ENCODE peak calls at places on chromosomes 11 and 22, in four cellular contexts. C, X, S and H are unnamed samples.
A peak's percentile ranks its signal among the peaks of the same experiment; 100 is the strongest.

GRCh38 chr22:38881464-38881871 is 9.5 kb upstream of the CBX6 start:
- DNase-seq in C (no peak), X (no peak), S (peak; percentile 93), H (peak; percentile 67)

GRCh38 chr11:47179655-47179991 is 2.9 kb upstream of the ARFGAP2 start:
- DNase-seq in C (peak; percentile 56), X (peak; percentile 53), S (peak; percentile 44), H (no peak)

GRCh38 chr22:33515733-33516297 is 404.5 kb downstream of the LARGE1 start:
- DNase-seq in C (no peak), X (no peak), S (no peak), H (no peak)

GRCh38 chr11:19872526-19873135 is 160.0 kb downstream of the NAV2 start:
- DNase-seq in C (no peak), X (peak; percentile 24), S (no peak), H (no peak)

GRCh38 chr11:77026743-77027142 is 7.5 kb upstream of the B3GNT6 start:
- DNase-seq in C (no peak), X (no peak), S (no peak), H (no peak)

GRCh38 chr11:126034026-126034822 is 28.4 kb downstream of the CDON start:
- DNase-seq in C (no peak), X (no peak), S (peak; percentile 1), H (no peak)

GRCh38 chr11:15905334-15905733 is 451.0 kb downstream of the SOX6 start:
- DNase-seq in C (no peak), X (no peak), S (no peak), H (no peak)

GRCh38 chr11:69534166-69534530 is 52.7 kb downstream of the LINC01488 start:
- DNase-seq in C (no peak), X (no peak), S (no peak), H (no peak)

GRCh38 chr11:118915941-118916841 is 9.5 kb downstream of the BCL9L start:
- DNase-seq in C (no peak), X (no peak), S (no peak), H (no peak)

GRCh38 chr22:31340360-31340759 is 5.8 kb downstream of the PATZ1 start:
- DNase-seq in C (no peak), X (no peak), S (no peak), H (no peak)

GRCh38 chr11:18352581-18352980 is 30.2 kb downstream of the GTF2H1 start:
- DNase-seq in C (no peak), X (peak; percentile 37), S (peak; percentile 34), H (no peak)

GRCh38 chr11:62402226-62402625 is 16.6 kb upstream of the SCGB1A1 start:
- DNase-seq in C (peak; percentile 42), X (no peak), S (peak; percentile 45), H (no peak)

GRCh38 chr11:91248199-91248807 is 976.3 kb upstream of the FAT3 start:
- DNase-seq in C (no peak), X (peak; percentile 59), S (no peak), H (no peak)

GRCh38 chr11:96016978-96017502 is 93.1 kb upstream of the MTMR2 start:
- DNase-seq in C (no peak), X (no peak), S (no peak), H (no peak)

GRCh38 chr11:100719362-100719761 is 32.3 kb downstream of the ARHGAP42 start:
- DNase-seq in C (no peak), X (peak; percentile 50), S (peak; percentile 41), H (no peak)

GRCh38 chr11:126477526-126478275 is 122.2 kb downstream of the ST3GAL4 start:
- DNase-seq in C (no peak), X (no peak), S (no peak), H (no peak)

GRCh38 chr11:41879186-41879738 is 419.8 kb upstream of the LRRC4C start:
- DNase-seq in C (no peak), X (peak; percentile 31), S (peak; percentile 85), H (peak; percentile 5)

GRCh38 chr11:59668188-59668949 is 468 bp downstream of the PATL1 start:
- DNase-seq in C (peak; percentile 69), X (peak; percentile 54), S (peak; percentile 46), H (no peak)
- TF ChIP-seq CTCF in C (no peak), X (peak; percentile 20), S (peak; percentile 30), H (no peak)

DNA sequence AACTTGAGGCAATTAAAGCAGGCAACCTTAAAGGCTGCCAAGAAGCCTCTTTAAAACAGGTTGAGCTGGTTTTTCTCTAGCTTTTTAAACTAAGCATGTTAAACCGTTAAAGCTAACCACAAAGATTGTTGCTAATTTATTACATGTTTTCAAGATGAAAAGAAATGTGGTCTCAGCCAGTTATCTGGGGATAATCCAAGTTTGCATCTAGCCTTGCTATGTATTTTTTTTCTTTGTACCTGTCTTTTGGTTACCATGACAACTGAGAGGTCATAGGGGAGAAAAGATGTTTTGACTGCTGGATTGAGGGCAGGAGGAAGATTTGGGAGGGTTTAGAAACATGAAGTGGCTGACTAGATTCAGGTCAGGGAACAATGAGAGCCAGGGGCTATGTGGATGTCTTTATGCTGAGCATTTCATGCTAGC is 19.2 kb upstream of the PGM2L1 start:
- DNase-seq in C (no peak), X (peak; percentile 80), S (peak; percentile 20), H (no peak)
- H3K4me3 ChIP-seq in C (no peak overlapping the region), X (no peak overlapping the region), S (no peak overlapping the region), H (no peak overlapping the region)

DNA sequence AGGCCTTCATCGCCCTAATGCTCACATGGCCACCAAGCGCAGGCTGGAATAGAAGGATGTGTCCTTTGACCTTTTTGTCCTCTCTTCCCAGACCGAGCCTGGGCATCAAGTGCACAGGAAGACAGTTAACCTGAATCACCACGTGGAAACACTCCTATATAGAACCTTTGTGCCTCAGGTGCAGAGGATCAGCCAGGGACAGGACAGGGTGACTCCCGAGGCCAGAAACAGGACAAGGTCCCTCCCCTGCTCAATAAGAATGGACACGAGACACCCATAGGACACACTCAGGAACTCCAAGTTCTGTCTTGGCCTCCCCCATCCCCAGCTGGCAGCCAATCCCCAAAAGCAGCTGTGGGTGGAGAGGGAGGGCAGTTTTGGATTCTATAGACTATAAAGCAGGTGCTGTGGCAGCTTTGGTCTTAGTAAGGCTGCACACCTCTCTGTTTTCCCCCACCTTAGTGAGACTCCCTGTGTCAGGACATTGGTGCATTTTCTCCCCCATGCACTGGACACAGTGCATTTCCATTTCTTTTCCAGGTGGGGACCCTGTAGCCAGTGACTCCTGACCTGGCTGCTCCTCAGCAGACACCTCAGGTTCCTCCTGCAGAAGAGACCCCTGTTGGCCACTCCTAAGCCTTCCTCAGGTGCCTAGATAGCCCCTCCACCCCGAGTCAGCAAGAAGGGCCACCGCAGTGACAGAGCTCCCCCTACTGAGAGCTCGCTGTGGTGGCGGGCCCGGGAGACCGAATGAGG is 43.6 kb upstream of the POU2AF1 start:
- DNase-seq in C (peak; percentile 43), X (peak; percentile 36), S (no peak), H (no peak)
- TF ChIP-seq CTCF in C (peak; percentile 35), X (peak; percentile 67), S (peak; percentile 58), H (peak; percentile 88)

GRCh38 chr11:27291302-27291889 is 71.6 kb downstream of the CCDC34 start:
- DNase-seq in C (no peak), X (peak; percentile 91), S (no peak), H (no peak)

GRCh38 chr11:27282806-27283205 is 80.2 kb downstream of the CCDC34 start:
- DNase-seq in C (no peak), X (no peak), S (peak; percentile 41), H (no peak)

GRCh38 chr11:27285761-27286160 is 77.3 kb downstream of the CCDC34 start:
- DNase-seq in C (no peak), X (no peak), S (no peak), H (no peak)

GRCh38 chr11:27290261-27290660 is 72.8 kb downstream of the CCDC34 start:
- DNase-seq in C (no peak), X (no peak), S (peak; percentile 85), H (no peak)

DNA sequence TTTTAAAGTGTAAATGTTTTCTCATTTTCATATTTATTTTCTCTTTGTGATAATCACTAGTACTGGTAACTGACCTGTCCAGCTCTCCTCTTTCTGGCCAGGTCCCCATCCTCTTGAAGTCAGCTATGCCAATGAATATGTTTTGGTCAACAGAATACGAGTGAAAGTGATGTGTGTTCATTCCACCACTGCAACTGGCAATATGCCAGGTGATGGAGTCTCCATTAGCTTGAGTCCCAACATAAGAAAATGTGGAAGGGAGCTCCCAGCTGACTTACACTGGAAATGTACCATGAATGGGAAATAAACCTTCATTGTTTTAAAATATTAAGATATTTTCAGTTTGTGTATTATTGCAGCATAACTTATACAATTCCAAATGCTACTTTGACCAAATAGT is 75.8 kb downstream of the CCDC34 start:
- DNase-seq in C (no peak), X (no peak), S (no peak), H (no peak)
- H3K4me3 ChIP-seq in C (no peak overlapping the region), X (no peak overlapping the region), S (no peak overlapping the region), H (no peak overlapping the region)

DNA sequence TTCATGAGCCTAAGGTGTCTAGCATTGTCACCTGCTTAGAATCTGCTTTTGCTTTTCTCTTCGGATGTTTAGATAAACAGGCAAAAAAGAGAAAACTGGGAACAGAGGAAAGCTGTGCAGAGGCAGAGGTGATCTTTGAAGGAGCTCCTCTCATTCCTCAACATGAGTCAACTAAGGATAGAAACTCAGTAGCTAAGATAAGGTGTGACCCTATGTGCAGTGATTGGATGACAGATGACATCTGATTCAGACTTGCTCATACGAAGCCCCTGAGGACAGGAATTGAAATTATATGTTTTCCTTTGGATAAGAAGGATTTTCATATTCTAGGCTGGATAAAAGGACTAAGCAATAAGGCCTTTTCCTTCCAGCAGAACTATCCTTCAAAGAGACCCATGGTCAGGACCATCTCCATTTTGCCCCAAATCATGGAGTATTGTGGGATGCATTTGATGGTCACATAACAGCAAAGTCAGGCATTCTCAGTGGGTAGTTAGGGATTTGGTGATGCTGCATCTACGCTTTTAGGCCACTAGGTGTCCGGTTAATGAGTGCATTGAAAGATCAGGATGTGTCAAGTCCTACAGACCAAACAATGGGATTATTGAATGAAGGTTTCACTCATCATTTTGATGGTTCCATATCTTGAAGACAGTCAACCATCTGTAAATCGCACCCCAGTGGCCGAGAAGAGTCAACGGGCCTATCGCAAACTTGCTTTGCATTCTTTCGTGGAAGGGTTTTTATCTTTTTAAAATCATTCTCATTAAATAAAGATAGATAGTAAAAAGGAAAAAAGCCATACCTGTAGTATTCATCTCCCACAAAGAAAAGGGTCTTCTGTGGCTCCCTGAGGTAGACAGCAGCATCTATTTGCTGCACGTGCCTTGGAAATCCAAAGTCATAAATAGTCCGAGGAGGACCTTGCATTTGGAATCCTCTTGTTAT is 32.2 kb downstream of the MMP20 start:
- DNase-seq in C (no peak), X (peak; percentile 53), S (peak; percentile 31), H (no peak)
- TF ChIP-seq CTCF in C (no peak), X (peak; percentile 58), S (peak; percentile 76), H (peak; percentile 55)

GRCh38 chr11:28524098-28524497 is 415.9 kb downstream of the METTL15 start:
- DNase-seq in C (no peak), X (no peak), S (no peak), H (no peak)

GRCh38 chr11:28525636-28526405 is 417.6 kb downstream of the METTL15 start:
- DNase-seq in C (no peak), X (no peak), S (no peak), H (no peak)

GRCh38 chr11:28528217-28528616 is 420.0 kb downstream of the METTL15 start:
- DNase-seq in C (no peak), X (no peak), S (peak; percentile 45), H (peak; percentile 46)

GRCh38 chr11:28529046-28529445 is 420.9 kb downstream of the METTL15 start:
- DNase-seq in C (no peak), X (no peak), S (peak; percentile 78), H (peak; percentile 62)

GRCh38 chr11:28526406-28526751 is 418.2 kb downstream of the METTL15 start:
- DNase-seq in C (no peak), X (no peak), S (peak; percentile 16), H (no peak)
- H3K4me3 ChIP-seq in C (no peak overlapping the region), X (no peak overlapping the region), S (no peak overlapping the region), H (no peak overlapping the region)